ENCODE peak calls at places on chromosomes 11 and 22, in four cellular contexts. Z is sigmoid colon, C is stomach, E is fibroblast of lung. U is an unnamed sample.

GRCh38 chr11:10331548-10332289 is 26.8 kb downstream of the ADM start:
- DNase-seq in Z (no peak), C (no peak), E (peak), U (no peak)

GRCh38 chr11:1705121-1706052 is 8.4 kb downstream of the KRTAP5-6 start:
- DNase-seq in Z (no peak), C (no peak), E (peak), U (no peak)

GRCh38 chr22:20268350-20269012 is 363 bp upstream of the RTN4R start:
- DNase-seq in Z (no peak), C (peak), E (peak), U (no peak)

GRCh38 chr22:42919199-42919598 is 62.1 kb upstream of the ARFGAP3 start:
- DNase-seq in Z (peak), C (no peak), E (peak), U (no peak)

GRCh38 chr22:29212738-29213137 is 7.0 kb downstream of the EMID1 start:
- DNase-seq in Z (no peak), C (no peak), E (no peak), U (no peak)

GRCh38 chr11:32870676-32871075 is 21.9 kb upstream of the QSER1 start:
- DNase-seq in Z (no peak), C (no peak), E (no peak), U (no peak)

GRCh38 chr11:80748207-80748606 is 1307.4 kb upstream of the TENM4 start:
- DNase-seq in Z (no peak), C (no peak), E (no peak), U (no peak)

GRCh38 chr11:75523189-75523588 is 2.6 kb downstream of the GDPD5 start:
- DNase-seq in Z (no peak), C (no peak), E (no peak), U (no peak)

GRCh38 chr11:44634401-44635281 is 69.2 kb downstream of the CD82 start:
- DNase-seq in Z (peak), C (peak), E (peak), U (peak)

GRCh38 chr11:60743058-60743457 is 13.6 kb upstream of the MS4A15 start:
- DNase-seq in Z (no peak), C (no peak), E (no peak), U (no peak)

GRCh38 chr11:63944987-63945386 is 6.2 kb downstream of the NAA40 start:
- DNase-seq in Z (peak), C (no peak), E (no peak), U (peak)

GRCh38 chr11:110373061-110373702 is 56.6 kb upstream of the FDX1 start:
- DNase-seq in Z (no peak), C (no peak), E (peak), U (no peak)

GRCh38 chr11:17559341-17560087 is 12.5 kb downstream of the OTOG start:
- DNase-seq in Z (peak), C (no peak), E (no peak), U (no peak)

GRCh38 chr11:3036419-3036818 is 20.8 kb downstream of the CARS1 start:
- DNase-seq in Z (no peak), C (no peak), E (no peak), U (no peak)